ENCODE peak calls at places on chromosomes 6 and 20, in seven cellular contexts. One of them, this sample, is unnamed.

GRCh38 chr6:37051138-37052026 is 45.9 kb downstream of the FGD2 start:
- DNase-seq in A549: peak; percentile 78
- DNase-seq in ovary: peak; percentile 92
- DNase-seq in transverse colon: peak; percentile 94
- DNase-seq in esophagus muscularis mucosa: peak; percentile 96
- DNase-seq in sigmoid colon: peak; percentile 94
- DNase-seq in upper lobe of left lung: peak; percentile 97
- DNase-seq in this sample: peak; percentile 89

GRCh38 chr6:33430334-33430733 is 10.5 kb downstream of the SYNGAP1 start:
- DNase-seq in A549: no peak
- DNase-seq in ovary: no peak
- DNase-seq in transverse colon: no peak
- DNase-seq in esophagus muscularis mucosa: no peak
- DNase-seq in sigmoid colon: no peak
- DNase-seq in upper lobe of left lung: no peak
- DNase-seq in this sample: no peak

GRCh38 chr6:15879372-15880261 is 216.8 kb upstream of the DTNBP1 start:
- DNase-seq in A549: no peak
- DNase-seq in ovary: peak; percentile 59
- DNase-seq in transverse colon: peak; percentile 66
- DNase-seq in esophagus muscularis mucosa: no peak
- DNase-seq in sigmoid colon: peak; percentile 92
- DNase-seq in upper lobe of left lung: peak; percentile 17
- DNase-seq in this sample: peak; percentile 51

GRCh38 chr20:10314198-10314597 is 95.6 kb downstream of the SNAP25 start:
- DNase-seq in A549: no peak
- DNase-seq in ovary: no peak
- DNase-seq in transverse colon: no peak
- DNase-seq in esophagus muscularis mucosa: no peak
- DNase-seq in sigmoid colon: no peak
- DNase-seq in upper lobe of left lung: no peak
- DNase-seq in this sample: no peak

GRCh38 chr6:14959324-14959885 is 286.5 kb upstream of the JARID2 start:
- DNase-seq in A549: no peak
- DNase-seq in ovary: no peak
- DNase-seq in transverse colon: no peak
- DNase-seq in esophagus muscularis mucosa: no peak
- DNase-seq in sigmoid colon: no peak
- DNase-seq in upper lobe of left lung: no peak
- DNase-seq in this sample: no peak

GRCh38 chr20:4546342-4546741 is 175.4 kb upstream of the PRND start:
- DNase-seq in A549: no peak
- DNase-seq in ovary: no peak
- DNase-seq in transverse colon: no peak
- DNase-seq in esophagus muscularis mucosa: no peak
- DNase-seq in sigmoid colon: no peak
- DNase-seq in upper lobe of left lung: no peak
- DNase-seq in this sample: no peak

GRCh38 chr6:123925360-123925759 is 121.7 kb downstream of the NKAIN2 start:
- DNase-seq in A549: no peak
- DNase-seq in ovary: no peak
- DNase-seq in transverse colon: no peak
- DNase-seq in esophagus muscularis mucosa: no peak
- DNase-seq in sigmoid colon: no peak
- DNase-seq in upper lobe of left lung: no peak
- DNase-seq in this sample: no peak

GRCh38 chr20:14288341-14289330 is 48.8 kb downstream of the FLRT3 start:
- DNase-seq in A549: peak; percentile 42
- DNase-seq in ovary: no peak
- DNase-seq in transverse colon: no peak
- DNase-seq in esophagus muscularis mucosa: no peak
- DNase-seq in sigmoid colon: no peak
- DNase-seq in upper lobe of left lung: no peak
- DNase-seq in this sample: no peak

GRCh38 chr20:49230021-49230420 is 10.8 kb downstream of the DDX27 start:
- DNase-seq in A549: no peak
- DNase-seq in ovary: no peak
- DNase-seq in transverse colon: no peak
- DNase-seq in esophagus muscularis mucosa: no peak
- DNase-seq in sigmoid colon: peak; percentile 50
- DNase-seq in upper lobe of left lung: peak; percentile 47
- DNase-seq in this sample: no peak

DNA sequence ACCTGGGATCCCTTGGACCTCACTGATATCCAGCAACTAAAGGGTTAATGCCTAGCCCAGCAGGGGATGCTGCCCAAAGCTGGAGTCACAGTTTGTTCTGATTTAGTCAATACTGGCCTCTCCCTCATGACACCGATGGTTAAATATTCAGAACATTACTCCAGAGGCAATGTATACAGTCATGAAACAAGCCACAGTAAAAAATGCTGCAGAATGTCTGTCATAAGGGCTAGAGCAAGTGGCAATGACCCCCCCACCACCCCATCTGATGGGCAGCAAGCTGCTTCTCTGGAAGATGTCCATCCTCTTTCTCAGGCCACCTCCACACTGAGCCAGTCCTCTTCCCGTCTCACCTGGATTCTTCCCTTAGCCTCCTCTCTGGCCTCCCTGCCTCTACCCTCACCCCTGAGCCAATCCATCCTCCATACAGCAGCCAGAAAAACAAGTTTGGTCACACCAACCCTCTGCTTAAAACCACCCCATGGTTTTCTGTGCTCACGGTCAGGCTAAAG is 99.0 kb upstream of the KCNG1 start:
- DNase-seq in A549: peak; percentile 43
- DNase-seq in ovary: no peak
- DNase-seq in transverse colon: no peak
- DNase-seq in esophagus muscularis mucosa: no peak
- DNase-seq in sigmoid colon: peak; percentile 34
- DNase-seq in upper lobe of left lung: no peak
- DNase-seq in this sample: no peak
- H3K4me3 ChIP-seq in A549: no peak overlapping the region
- H3K4me3 ChIP-seq in ovary: no peak overlapping the region
- H3K4me3 ChIP-seq in transverse colon: no peak overlapping the region
- H3K4me3 ChIP-seq in esophagus muscularis mucosa: no peak overlapping the region
- H3K4me3 ChIP-seq in sigmoid colon: no peak overlapping the region
- H3K4me3 ChIP-seq in upper lobe of left lung: no peak overlapping the region
- H3K4me3 ChIP-seq in this sample: no peak overlapping the region

GRCh38 chr20:289693-290080 is 863 bp downstream of the C20orf96 start:
- DNase-seq in A549: no peak
- DNase-seq in ovary: no peak
- DNase-seq in transverse colon: no peak
- DNase-seq in esophagus muscularis mucosa: no peak
- DNase-seq in sigmoid colon: no peak
- DNase-seq in upper lobe of left lung: no peak
- DNase-seq in this sample: no peak

GRCh38 chr20:286508-286907 is 4.0 kb downstream of the C20orf96 start:
- DNase-seq in A549: no peak
- DNase-seq in ovary: no peak
- DNase-seq in transverse colon: no peak
- DNase-seq in esophagus muscularis mucosa: no peak
- DNase-seq in sigmoid colon: no peak
- DNase-seq in upper lobe of left lung: no peak
- DNase-seq in this sample: no peak

GRCh38 chr20:294602-295001 is 2.8 kb upstream of the ZCCHC3 start:
- DNase-seq in A549: no peak
- DNase-seq in ovary: no peak
- DNase-seq in transverse colon: no peak
- DNase-seq in esophagus muscularis mucosa: no peak
- DNase-seq in sigmoid colon: no peak
- DNase-seq in upper lobe of left lung: no peak
- DNase-seq in this sample: no peak

GRCh38 chr20:288956-289692 is 1.4 kb downstream of the C20orf96 start:
- DNase-seq in A549: no peak
- DNase-seq in ovary: no peak
- DNase-seq in transverse colon: peak; percentile 47
- DNase-seq in esophagus muscularis mucosa: no peak
- DNase-seq in sigmoid colon: no peak
- DNase-seq in upper lobe of left lung: no peak
- DNase-seq in this sample: no peak

GRCh38 chr20:290081-290831 is at the start of gene C20orf96:
- DNase-seq in A549: peak; percentile 97
- DNase-seq in ovary: peak; percentile 92
- DNase-seq in transverse colon: peak; percentile 96
- DNase-seq in esophagus muscularis mucosa: peak; percentile 97
- DNase-seq in sigmoid colon: peak; percentile 95
- DNase-seq in upper lobe of left lung: peak; percentile 98
- DNase-seq in this sample: peak; percentile 90
- TF ChIP-seq POLR2A in A549: peak; percentile 40
- TF ChIP-seq POLR2A in ovary: no peak
- TF ChIP-seq POLR2A in transverse colon: no peak
- TF ChIP-seq POLR2A in esophagus muscularis mucosa: no peak
- TF ChIP-seq POLR2A in sigmoid colon: no peak
- TF ChIP-seq POLR2A in upper lobe of left lung: peak; percentile 13
- TF ChIP-seq POLR2A in this sample: no peak

DNA sequence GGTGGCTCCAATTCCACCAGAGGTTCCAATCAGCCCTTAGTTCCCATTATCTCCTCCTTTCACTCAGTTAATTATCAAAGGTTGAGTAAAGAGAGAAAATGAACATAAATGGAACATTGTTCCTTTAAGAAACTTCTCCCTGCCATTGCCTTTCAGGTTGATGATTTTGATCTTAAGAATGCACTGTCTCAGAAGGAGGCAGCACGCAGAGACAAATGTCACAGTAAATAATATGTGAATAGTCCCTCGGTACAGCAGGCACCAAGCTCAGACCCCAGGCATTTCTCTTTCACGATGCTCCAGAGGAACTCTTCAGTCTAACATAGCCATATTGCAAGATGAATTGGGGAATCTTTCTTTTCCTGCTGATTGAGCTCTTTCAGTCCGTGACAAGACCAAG is 435.3 kb upstream of the SPTLC3 start:
- DNase-seq in A549: no peak
- DNase-seq in ovary: no peak
- DNase-seq in transverse colon: no peak
- DNase-seq in esophagus muscularis mucosa: no peak
- DNase-seq in sigmoid colon: no peak
- DNase-seq in upper lobe of left lung: no peak
- DNase-seq in this sample: no peak
- TF ChIP-seq EP300 in A549: no peak
- TF ChIP-seq EP300 in ovary: no peak
- TF ChIP-seq EP300 in transverse colon: no peak
- TF ChIP-seq EP300 in esophagus muscularis mucosa: no peak
- TF ChIP-seq EP300 in sigmoid colon: no peak
- TF ChIP-seq EP300 in upper lobe of left lung: no peak
- TF ChIP-seq EP300 in this sample: no peak

GRCh38 chr6:155894262-155894661 is 438.6 kb upstream of the NOX3 start:
- DNase-seq in A549: no peak
- DNase-seq in ovary: no peak
- DNase-seq in transverse colon: no peak
- DNase-seq in esophagus muscularis mucosa: no peak
- DNase-seq in sigmoid colon: no peak
- DNase-seq in upper lobe of left lung: no peak
- DNase-seq in this sample: no peak
- H3K4me3 ChIP-seq in A549: no peak overlapping the region
- H3K4me3 ChIP-seq in ovary: no peak overlapping the region
- H3K4me3 ChIP-seq in transverse colon: no peak overlapping the region
- H3K4me3 ChIP-seq in esophagus muscularis mucosa: no peak overlapping the region
- H3K4me3 ChIP-seq in sigmoid colon: no peak overlapping the region
- H3K4me3 ChIP-seq in upper lobe of left lung: no peak overlapping the region
- H3K4me3 ChIP-seq in this sample: no peak overlapping the region

GRCh38 chr6:13013681-13014550 is 297.3 kb downstream of the PHACTR1 start:
- DNase-seq in A549: peak; percentile 6
- DNase-seq in ovary: peak; percentile 14
- DNase-seq in transverse colon: no peak
- DNase-seq in esophagus muscularis mucosa: peak; percentile 72
- DNase-seq in sigmoid colon: no peak
- DNase-seq in upper lobe of left lung: peak; percentile 87
- DNase-seq in this sample: no peak

GRCh38 chr6:13011612-13012146 is 295.1 kb downstream of the PHACTR1 start:
- DNase-seq in A549: no peak
- DNase-seq in ovary: no peak
- DNase-seq in transverse colon: no peak
- DNase-seq in esophagus muscularis mucosa: peak; percentile 81
- DNase-seq in sigmoid colon: no peak
- DNase-seq in upper lobe of left lung: no peak
- DNase-seq in this sample: no peak

GRCh38 chr6:13014551-13015378 is 298.2 kb downstream of the PHACTR1 start:
- DNase-seq in A549: no peak
- DNase-seq in ovary: no peak
- DNase-seq in transverse colon: no peak
- DNase-seq in esophagus muscularis mucosa: no peak
- DNase-seq in sigmoid colon: no peak
- DNase-seq in upper lobe of left lung: peak; percentile 83
- DNase-seq in this sample: no peak

GRCh38 chr6:13012271-13012670 is 295.7 kb downstream of the PHACTR1 start:
- DNase-seq in A549: no peak
- DNase-seq in ovary: no peak
- DNase-seq in transverse colon: no peak
- DNase-seq in esophagus muscularis mucosa: no peak
- DNase-seq in sigmoid colon: no peak
- DNase-seq in upper lobe of left lung: no peak
- DNase-seq in this sample: no peak

DNA sequence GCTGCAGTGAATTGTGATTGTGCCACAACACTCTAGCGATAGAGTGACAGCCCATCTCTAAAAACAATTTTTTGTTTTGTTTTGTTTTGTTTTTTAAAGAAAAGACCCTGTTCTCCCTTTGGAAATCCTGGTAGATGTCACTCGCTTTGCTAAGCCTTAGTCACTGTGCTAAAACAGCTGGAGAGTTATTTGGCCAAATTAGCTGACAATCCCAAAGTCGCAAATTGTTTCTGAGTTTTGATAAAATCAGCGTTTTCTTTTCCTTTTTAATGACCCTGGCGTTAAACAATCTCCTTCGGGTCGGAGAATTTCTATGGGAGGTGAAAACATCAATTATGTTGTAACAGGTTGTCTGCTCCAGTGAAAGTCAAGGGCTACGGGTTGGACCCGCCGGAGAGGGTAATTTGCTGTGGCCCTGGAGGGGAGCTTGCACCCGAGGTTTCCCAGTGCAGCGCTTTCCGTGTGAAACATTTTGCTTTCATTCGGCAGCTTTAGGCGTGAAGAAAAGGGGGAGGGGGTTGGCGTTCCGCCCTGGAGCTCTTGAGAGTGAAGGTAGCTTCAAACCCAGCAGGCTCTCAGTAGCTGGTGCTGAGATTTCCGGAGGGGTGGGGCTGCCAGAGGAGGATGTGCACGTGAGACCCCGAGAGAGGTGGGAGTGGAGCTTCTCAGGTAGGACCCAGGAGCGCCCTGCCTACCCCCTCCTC is 296.6 kb downstream of the PHACTR1 start:
- DNase-seq in A549: no peak
- DNase-seq in ovary: peak; percentile 32
- DNase-seq in transverse colon: peak; percentile 9
- DNase-seq in esophagus muscularis mucosa: peak; percentile 86
- DNase-seq in sigmoid colon: no peak
- DNase-seq in upper lobe of left lung: no peak
- DNase-seq in this sample: no peak
- TF ChIP-seq POLR2A in A549: no peak
- TF ChIP-seq POLR2A in ovary: no peak
- TF ChIP-seq POLR2A in transverse colon: no peak
- TF ChIP-seq POLR2A in esophagus muscularis mucosa: no peak
- TF ChIP-seq POLR2A in sigmoid colon: no peak
- TF ChIP-seq POLR2A in upper lobe of left lung: no peak
- TF ChIP-seq POLR2A in this sample: no peak